ENCODE peak calls at places on chromosomes 13 and 19, in eight cellular contexts. V is IMR-90, C is tibial nerve, K is colonic mucosa, B is adrenal gland, D is heart right ventricle, T is psoas muscle, F is hepatocyte. U is an unnamed sample.

GRCh38 chr19:49425922-49426592 is 869 bp downstream of the GFY start:
- DNase-seq in V (no peak), C (no peak), K (no peak), B (no peak), D (no peak), T (no peak), F (no peak), U (peak; percentile 60)

GRCh38 chr13:113469582-113469981 is 16.3 kb upstream of the ADPRHL1 start:
- DNase-seq in V (no peak), C (no peak), K (no peak), B (no peak), D (no peak), T (no peak), F (no peak), U (no peak)

GRCh38 chr13:48730971-48731658 is 77.4 kb downstream of the CYSLTR2 start:
- DNase-seq in V (peak; percentile 83), C (no peak), K (no peak), B (no peak), D (no peak), T (no peak), F (no peak), U (no peak)

GRCh38 chr13:32428581-32429072 is 697 bp upstream of the N4BP2L1 start:
- DNase-seq in V (no peak), C (peak; percentile 25), K (no peak), B (no peak), D (no peak), T (no peak), F (no peak), U (no peak)

GRCh38 chr19:16293133-16294085 is 31.2 kb upstream of the KLF2 start:
- DNase-seq in V (peak; percentile 99), C (peak; percentile 87), K (peak; percentile 68), B (peak; percentile 82), D (peak; percentile 88), T (peak; percentile 77), F (peak; percentile 84), U (no peak)

GRCh38 chr13:43355774-43356173 is 332.4 kb downstream of the DNAJC15 start:
- DNase-seq in V (no peak), C (no peak), K (no peak), B (no peak), D (no peak), T (no peak), F (no peak), U (no peak)

GRCh38 chr13:64551755-64552154 is 2678.4 kb downstream of the PCDH9 start:
- DNase-seq in V (peak; percentile 62), C (no peak), K (no peak), B (no peak), D (no peak), T (no peak), F (no peak), U (no peak)

GRCh38 chr19:14408641-14409120 is 10.5 kb downstream of the DDX39A start:
- DNase-seq in V (no peak), C (no peak), K (no peak), B (peak; percentile 89), D (no peak), T (no peak), F (no peak), U (no peak)

GRCh38 chr19:19110410-19111137 is 27.7 kb downstream of the TMEM161A start:
- DNase-seq in V (no peak), C (no peak), K (no peak), B (no peak), D (no peak), T (no peak), F (no peak), U (peak; percentile 67)

GRCh38 chr19:45971260-45971902 is 2.3 kb downstream of the NOVA2 start:
- DNase-seq in V (no peak), C (no peak), K (no peak), B (no peak), D (peak; percentile 51), T (no peak), F (no peak), U (no peak)
- H3K4me3 ChIP-seq in V (no peak overlapping the region), C (peak overlapping the region; percentile 49), K (no peak overlapping the region), B (no peak overlapping the region), D (no peak overlapping the region), T (peak overlapping the region; percentile 52), F (no peak overlapping the region), U (no peak overlapping the region)

GRCh38 chr13:101202590-101202989 is 213.7 kb downstream of the NALCN start:
- DNase-seq in V (no peak), C (no peak), K (no peak), B (no peak), D (no peak), T (no peak), F (no peak), U (no peak)
- TF ChIP-seq CTCF in V (no peak), C (no peak), K (no peak), B (no peak), D (no peak), T (no peak), F (no peak), U (no peak)

DNA sequence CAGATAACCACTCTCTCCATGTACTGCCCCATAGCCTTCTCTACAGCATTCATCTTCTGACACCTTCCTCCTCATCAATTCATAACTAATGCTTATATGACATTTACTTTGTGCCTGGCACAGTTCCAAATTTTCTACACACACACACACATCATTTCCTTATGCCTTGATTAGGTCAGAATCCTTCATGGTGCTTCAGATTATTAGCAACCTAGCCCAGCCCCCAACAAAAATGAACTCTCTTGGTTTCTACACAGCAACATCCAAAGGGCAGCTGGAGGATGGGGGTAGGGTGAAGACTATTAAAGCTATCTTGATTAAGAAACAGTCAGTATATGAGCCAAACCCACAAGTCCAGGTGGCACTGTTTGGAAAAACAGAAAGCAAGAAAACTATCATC is 3.7 kb downstream of the RUBCNL start:
- DNase-seq in V (no peak), C (no peak), K (no peak), B (no peak), D (no peak), T (no peak), F (no peak), U (no peak)
- H3K4me1 ChIP-seq in V (no peaks in the 10 kb centered on the region), C (peaks cover 15% of the 10 kb centered on the region), K (no peaks in the 10 kb centered on the region), B (no peaks in the 10 kb centered on the region), D (peaks cover 11% of the 10 kb centered on the region), T (no peaks in the 10 kb centered on the region), F (peaks cover 5% of the 10 kb centered on the region), U (no peaks in the 10 kb centered on the region)

GRCh38 chr19:17450264-17451075 is 2.0 kb upstream of the TMEM221 start:
- DNase-seq in V (no peak), C (no peak), K (no peak), B (peak; percentile 39), D (no peak), T (no peak), F (peak; percentile 55), U (no peak)

GRCh38 chr19:17451820-17452219 is 3.4 kb upstream of the TMEM221 start:
- DNase-seq in V (no peak), C (no peak), K (no peak), B (no peak), D (no peak), T (no peak), F (no peak), U (no peak)

GRCh38 chr19:17448190-17448967 is at the start of gene TMEM221:
- DNase-seq in V (no peak), C (peak; percentile 24), K (peak; percentile 46), B (peak; percentile 62), D (peak; percentile 42), T (peak; percentile 59), F (peak; percentile 79), U (peak; percentile 49)

GRCh38 chr19:17445526-17446165 is 2.8 kb downstream of the TMEM221 start:
- DNase-seq in V (no peak), C (no peak), K (no peak), B (no peak), D (no peak), T (no peak), F (no peak), U (no peak)

DNA sequence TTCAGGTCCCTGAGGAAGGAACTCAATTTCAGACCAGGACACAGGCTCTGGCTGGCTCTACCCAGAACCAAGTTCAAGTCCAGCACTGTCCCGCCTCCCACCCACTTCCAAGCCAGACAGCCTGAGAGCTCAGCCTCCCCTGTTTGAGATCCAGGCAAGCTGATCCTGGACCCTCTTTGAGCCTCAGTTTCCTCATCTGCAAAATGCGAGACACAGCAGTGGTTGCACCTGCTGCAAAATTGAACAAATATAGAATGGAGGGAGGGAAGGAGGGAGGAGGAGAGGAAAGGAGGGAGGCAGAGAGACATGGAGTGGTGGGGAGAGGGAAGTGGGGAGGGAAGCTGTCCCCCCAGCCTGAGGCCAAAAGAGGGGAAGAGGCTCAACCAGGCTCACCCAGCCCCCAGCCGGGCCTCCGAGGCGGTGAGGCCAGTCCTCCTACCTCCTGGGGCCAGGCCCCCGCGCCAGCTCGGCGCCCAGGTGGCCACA is 721 bp downstream of the TMEM221 start:
- DNase-seq in V (no peak), C (no peak), K (no peak), B (no peak), D (no peak), T (no peak), F (no peak), U (no peak)
- H3K4me3 ChIP-seq in V (peak overlapping the region; percentile 30), C (peak overlapping the region; percentile 52), K (peak overlapping the region; percentile 34), B (peak overlapping the region; percentile 70), D (no peak overlapping the region), T (peak overlapping the region; percentile 53), F (peak overlapping the region; percentile 37), U (peak overlapping the region; percentile 52)

DNA sequence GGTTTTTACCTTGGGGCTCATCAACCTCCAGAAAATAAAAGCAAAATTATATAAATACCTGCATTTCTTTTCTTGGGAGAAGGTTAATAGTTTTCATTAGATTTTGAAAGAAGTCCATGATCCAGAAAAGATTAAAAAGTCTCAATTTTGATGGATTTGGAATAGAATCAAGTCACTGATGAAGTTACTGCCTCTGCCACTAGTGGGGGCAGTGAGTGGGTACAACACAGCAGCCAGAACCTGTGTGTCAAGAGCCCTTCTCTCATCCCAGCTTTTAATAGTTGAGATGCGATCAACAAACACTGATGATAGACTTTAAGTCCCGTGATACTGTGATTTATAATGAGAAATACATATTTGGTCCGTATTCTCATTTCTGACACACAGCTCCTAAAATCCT is 686.7 kb downstream of the DIAPH3 start:
- DNase-seq in V (no peak), C (no peak), K (no peak), B (no peak), D (no peak), T (no peak), F (no peak), U (no peak)
- TF ChIP-seq CTCF in V (peak; percentile 26), C (no peak), K (no peak), B (no peak), D (peak; percentile 9), T (no peak), F (peak; percentile 7), U (peak; percentile 49)

DNA sequence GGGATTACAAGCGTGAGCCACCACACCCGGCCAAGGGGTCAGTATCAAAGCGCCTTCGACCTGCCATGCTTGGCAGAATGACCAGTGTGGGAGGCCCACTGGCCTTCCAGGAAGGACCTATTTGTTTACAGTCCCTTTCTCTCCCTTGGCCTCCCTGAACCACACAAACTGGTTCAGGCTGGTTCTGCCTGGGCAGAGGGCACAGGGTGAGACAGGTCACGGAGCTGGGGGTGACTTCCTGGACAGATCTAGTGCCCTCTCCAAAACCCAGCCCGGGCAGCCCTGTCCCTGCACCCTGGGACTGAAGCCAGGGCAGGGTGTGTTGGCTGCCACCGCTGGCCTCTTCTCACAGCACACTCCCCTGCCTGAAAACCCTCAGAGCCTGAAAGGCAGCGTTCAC is 11.3 kb downstream of the PLEKHF1 start:
- DNase-seq in V (no peak), C (no peak), K (no peak), B (no peak), D (peak; percentile 55), T (peak; percentile 61), F (no peak), U (no peak)
- H3K4me1 ChIP-seq in V (peaks cover 2% of the 10 kb centered on the region), C (peaks cover 57% of the 10 kb centered on the region), K (no peaks in the 10 kb centered on the region), B (peaks cover 3% of the 10 kb centered on the region), D (peaks cover 87% of the 10 kb centered on the region), T (peaks cover 94% of the 10 kb centered on the region), F (no peaks in the 10 kb centered on the region), U (no peaks in the 10 kb centered on the region)

GRCh38 chr19:12996542-12997094 is 1.3 kb downstream of the NFIX start:
- DNase-seq in V (peak; percentile 22), C (peak; percentile 6), K (no peak), B (peak; percentile 51), D (peak; percentile 40), T (no peak), F (no peak), U (no peak)
- H3K4me3 ChIP-seq in V (peak overlapping the region; percentile 93), C (peak overlapping the region; percentile 73), K (peak overlapping the region; percentile 65), B (peak overlapping the region; percentile 65), D (peak overlapping the region; percentile 70), T (peak overlapping the region; percentile 95), F (peak overlapping the region; percentile 61), U (peak overlapping the region; percentile 26)

U was measured in cardiac muscle cell.